ENCODE peak calls at places on chromosomes 3 and 15, in nine cellular contexts. C is uterus, F is aorta, B is hippocampal formation, X is GM18507, V is mucosa of descending colon, L is BJ, N is substantia nigra, Q is right atrium auricular region. A is an unnamed sample.

GRCh38 chr3:58082047-58082446 is 73.8 kb downstream of the FLNB start:
- DNase-seq in F (no peak), N (no peak), C (peak; percentile 51), Q (no peak), B (no peak), L (no peak), X (no peak), V (no peak), A (no peak)

GRCh38 chr3:49841126-49841525 is 15.2 kb downstream of the TRAIP start:
- DNase-seq in X (no peak), L (no peak), B (no peak), C (no peak), N (no peak), Q (no peak), V (no peak), F (no peak), A (no peak)

GRCh38 chr15:63244399-63244798 is 33.0 kb upstream of the APH1B start:
- DNase-seq in B (no peak), N (no peak), X (no peak), L (no peak), V (no peak), F (no peak), C (no peak), Q (no peak), A (no peak)

GRCh38 chr3:128319741-128320141 is 146.9 kb downstream of the DNAJB8 start:
- DNase-seq in C (peak; percentile 6), L (no peak), F (no peak), X (no peak), N (no peak), B (no peak), Q (no peak), V (no peak), A (no peak)

GRCh38 chr3:111605016-111605415 is 9.9 kb upstream of the ZBED2 start:
- DNase-seq in X (no peak), N (no peak), C (no peak), B (no peak), V (no peak), F (no peak), Q (no peak), L (no peak), A (no peak)

GRCh38 chr3:31159331-31160039 is 265.0 kb upstream of the GADL1 start:
- DNase-seq in C (no peak), Q (no peak), F (no peak), B (no peak), X (no peak), L (no peak), N (no peak), V (no peak), A (no peak)

GRCh38 chr15:52140646-52141045 is 28.1 kb upstream of the BCL2L10 start:
- DNase-seq in B (no peak), X (no peak), L (no peak), F (no peak), N (no peak), C (no peak), V (no peak), Q (no peak), A (no peak)

GRCh38 chr3:46935168-46935858 is 41.2 kb downstream of the CCDC12 start:
- DNase-seq in C (peak; percentile 93), F (peak; percentile 93), B (no peak), L (peak; percentile 75), Q (peak; percentile 95), V (no peak), X (no peak), N (peak; percentile 53), A (no peak)

GRCh38 chr15:29454506-29454905 is 184.9 kb upstream of the NSMCE3 start:
- DNase-seq in F (no peak), L (no peak), N (no peak), C (no peak), Q (no peak), V (no peak), B (no peak), X (no peak), A (no peak)